ENCODE peak calls at places on chromosomes 5 and 9, in four cellular contexts. W is NCI-H774; L is activated T-cell treated with anti-CD3 and anti-CD28 coated beads for 48 hours; S is activated CD8-positive, alpha-beta memory T cell treated with anti-CD3 and anti-CD28 coated beads, Interleukin-2, amount 50 U/mL, for 4 hours. E is an unnamed sample.

GRCh38 chr5:14204785-14205321 is 61.7 kb downstream of the TRIO start:
- DNase-seq in W (peak), L (no peak), S (no peak), E (no peak)

GRCh38 chr5:29252390-29252789 is 1941.1 kb upstream of the CDH6 start:
- DNase-seq in W (no peak), L (no peak), S (no peak), E (no peak)

GRCh38 chr5:160887780-160888179 is 35.8 kb upstream of the ATP10B start:
- DNase-seq in W (no peak), L (no peak), S (no peak), E (no peak)

GRCh38 chr5:127311349-127311748 is 20.8 kb downstream of the MEGF10 start:
- DNase-seq in W (peak), L (no peak), S (no peak), E (no peak)

GRCh38 chr5:39519566-39520231 is 94.9 kb upstream of the DAB2 start:
- DNase-seq in W (no peak), L (no peak), S (no peak), E (no peak)

GRCh38 chr5:143898381-143898780 is 86.4 kb downstream of the HMHB1 start:
- DNase-seq in W (no peak), L (no peak), S (no peak), E (no peak)

GRCh38 chr9:129776938-129777768 is 24.3 kb upstream of the PTGES start:
- DNase-seq in W (no peak), L (peak), S (peak), E (no peak)

GRCh38 chr9:74858753-74859414 is 28.8 kb downstream of the TRPM6 start:
- DNase-seq in W (no peak), L (no peak), S (no peak), E (no peak)

GRCh38 chr9:14662060-14662453 is 31.2 kb downstream of the ZDHHC21 start:
- DNase-seq in W (no peak), L (no peak), S (no peak), E (no peak)

GRCh38 chr9:97475079-97475478 is 26.4 kb upstream of the TMOD1 start:
- DNase-seq in W (peak), L (no peak), S (no peak), E (no peak)

GRCh38 chr5:174134545-174134944 is 89.0 kb downstream of the NSG2 start:
- DNase-seq in W (no peak), L (no peak), S (no peak), E (no peak)

GRCh38 chr9:126684345-126684744 is 70.6 kb downstream of the LMX1B start:
- DNase-seq in W (no peak), L (no peak), S (no peak), E (no peak)

GRCh38 chr5:112762113-112762810 is 24.6 kb downstream of the APC start:
- DNase-seq in W (no peak), L (no peak), S (no peak), E (no peak)

GRCh38 chr9:124860582-124861341 is 995 bp downstream of the RPL35 start:
- DNase-seq in W (no peak), L (no peak), S (no peak), E (no peak)

GRCh38 chr5:151153300-151153699 is 4.3 kb downstream of the ANXA6 start:
- DNase-seq in W (no peak), L (no peak), S (no peak), E (no peak)

GRCh38 chr5:54302267-54302687 is 8.1 kb downstream of the ARL15 start:
- DNase-seq in W (no peak), L (no peak), S (no peak), E (no peak)

GRCh38 chr9:16884952-16885513 is 14.6 kb upstream of the BNC2 start:
- DNase-seq in W (no peak), L (no peak), S (no peak), E (no peak)

GRCh38 chr9:130034570-130034969 is 8.4 kb downstream of the FNBP1 start:
- DNase-seq in W (no peak), L (no peak), S (no peak), E (no peak)

GRCh38 chr9:13651969-13652663 is 372.6 kb upstream of the MPDZ start:
- DNase-seq in W (no peak), L (no peak), S (no peak), E (no peak)

GRCh38 chr9:89882876-89883275 is 278.1 kb downstream of the GADD45G start:
- DNase-seq in W (no peak), L (no peak), S (no peak), E (no peak)